ENCODE peak calls at places on chromosome 11, in seven cellular contexts. M, L, V, A, Q, Z and H are unnamed samples.

GRCh38 chr11:64007160-64007628 is 21.0 kb downstream of the OTUB1 start:
- DNase-seq in M (no peak), L (peak), V (no peak), A (no peak), Q (no peak), Z (no peak), H (no peak)

GRCh38 chr11:77201370-77201769 is 73.3 kb downstream of the MYO7A start:
- DNase-seq in M (no peak), L (no peak), V (no peak), A (no peak), Q (no peak), Z (no peak), H (no peak)

GRCh38 chr11:57248780-57249383 is 11.8 kb upstream of the APLNR start:
- DNase-seq in M (peak), L (peak), V (no peak), A (peak), Q (peak), Z (no peak), H (no peak)

GRCh38 chr11:107496011-107496410 is 38.4 kb upstream of the CWF19L2 start:
- DNase-seq in M (no peak), L (peak), V (no peak), A (no peak), Q (no peak), Z (no peak), H (no peak)

GRCh38 chr11:124846058-124846719 is 19.0 kb upstream of the ROBO3 start:
- DNase-seq in M (no peak), L (no peak), V (no peak), A (no peak), Q (no peak), Z (no peak), H (no peak)

GRCh38 chr11:22536036-22536435 is 89.6 kb downstream of the FANCF start:
- DNase-seq in M (no peak), L (peak), V (no peak), A (no peak), Q (no peak), Z (no peak), H (no peak)

GRCh38 chr11:33635161-33635560 is 65.5 kb downstream of the C11orf91 start:
- DNase-seq in M (no peak), L (peak), V (no peak), A (no peak), Q (peak), Z (no peak), H (no peak)

GRCh38 chr11:120178441-120179070 is 32.3 kb upstream of the OAF start:
- DNase-seq in M (no peak), L (no peak), V (no peak), A (no peak), Q (no peak), Z (no peak), H (no peak)

GRCh38 chr11:70715166-70715565 is 316.8 kb downstream of the CTTN start:
- DNase-seq in M (no peak), L (no peak), V (no peak), A (no peak), Q (no peak), Z (no peak), H (no peak)

GRCh38 chr11:27315816-27316215 is 47.2 kb downstream of the CCDC34 start:
- DNase-seq in M (no peak), L (no peak), V (no peak), A (no peak), Q (no peak), Z (no peak), H (no peak)